ENCODE peak calls at places on chromosomes 6 and 20, in ten cellular contexts. A, Z, O, Q, S, M, W, X, E and I are unnamed samples.

GRCh38 chr20:39289316-39289715 is 327.2 kb downstream of the DHX35 start:
- DNase-seq in A (peak), Z (no peak), O (no peak), Q (peak), S (no peak), M (no peak), W (no peak), X (no peak), E (peak), I (no peak)

GRCh38 chr20:651713-652610 is 1.0 kb downstream of the SRXN1 start:
- DNase-seq in A (no peak), Z (no peak), O (no peak), Q (no peak), S (peak), M (no peak), W (no peak), X (no peak), E (no peak), I (no peak)

GRCh38 chr6:27129917-27130316 is 117.6 kb upstream of the PRSS16 start:
- DNase-seq in A (no peak), Z (no peak), O (no peak), Q (no peak), S (no peak), M (no peak), W (no peak), X (no peak), E (no peak), I (no peak)

GRCh38 chr6:8857160-8857559 is 421.8 kb upstream of the SLC35B3 start:
- DNase-seq in A (no peak), Z (no peak), O (no peak), Q (no peak), S (no peak), M (no peak), W (no peak), X (no peak), E (no peak), I (no peak)

GRCh38 chr20:41475507-41475906 is 108.9 kb upstream of the EMILIN3 start:
- DNase-seq in A (no peak), Z (no peak), O (peak), Q (no peak), S (no peak), M (no peak), W (no peak), X (no peak), E (no peak), I (no peak)

GRCh38 chr6:98842489-98843180 is 8.3 kb downstream of the POU3F2 start:
- DNase-seq in A (no peak), Z (no peak), O (no peak), Q (no peak), S (no peak), M (no peak), W (no peak), X (no peak), E (no peak), I (no peak)

GRCh38 chr6:10177703-10178102 is 237.2 kb downstream of the TFAP2A start:
- DNase-seq in A (no peak), Z (no peak), O (peak), Q (no peak), S (peak), M (no peak), W (no peak), X (no peak), E (peak), I (no peak)

GRCh38 chr20:46551508-46552280 is 1.2 kb upstream of the OCSTAMP start:
- DNase-seq in A (no peak), Z (no peak), O (no peak), Q (no peak), S (no peak), M (no peak), W (no peak), X (no peak), E (no peak), I (no peak)

GRCh38 chr6:108966855-108967755 is 118.9 kb downstream of the ARMC2 start:
- DNase-seq in A (peak), Z (peak), O (peak), Q (no peak), S (peak), M (peak), W (no peak), X (no peak), E (peak), I (peak)

GRCh38 chr20:53949319-53949839 is 121.0 kb downstream of the BCAS1 start:
- DNase-seq in A (peak), Z (peak), O (peak), Q (no peak), S (peak), M (peak), W (no peak), X (peak), E (peak), I (peak)

GRCh38 chr6:138372711-138373463 is 4.8 kb upstream of the SMIM28 start:
- DNase-seq in A (no peak), Z (no peak), O (peak), Q (no peak), S (peak), M (no peak), W (no peak), X (no peak), E (peak), I (no peak)